ENCODE peak calls at places on chromosomes 11 and 22, in nine cellular contexts. One of them, this sample, is unnamed.

GRCh38 chr22:26547426-26547825 is 35.2 kb upstream of the TFIP11 start:
- DNase-seq in aorta: no peak
- DNase-seq in psoas muscle: no peak
- DNase-seq in fibroblast of mammary gland: peak
- DNase-seq in astrocyte of the spinal cord: no peak
- DNase-seq in cardiac muscle cell: no peak
- DNase-seq in HFF-Myc: no peak
- DNase-seq in right atrium auricular region: no peak
- DNase-seq in upper lobe of right lung: no peak
- DNase-seq in this sample: no peak

GRCh38 chr11:78767409-78767932 is 192.8 kb upstream of the NARS2 start:
- DNase-seq in aorta: no peak
- DNase-seq in psoas muscle: no peak
- DNase-seq in fibroblast of mammary gland: peak
- DNase-seq in astrocyte of the spinal cord: no peak
- DNase-seq in cardiac muscle cell: no peak
- DNase-seq in HFF-Myc: no peak
- DNase-seq in right atrium auricular region: no peak
- DNase-seq in upper lobe of right lung: no peak
- DNase-seq in this sample: no peak

GRCh38 chr11:56271092-56271491 is 2.9 kb upstream of the OR5T1 start:
- DNase-seq in aorta: no peak
- DNase-seq in psoas muscle: no peak
- DNase-seq in fibroblast of mammary gland: no peak
- DNase-seq in astrocyte of the spinal cord: no peak
- DNase-seq in cardiac muscle cell: no peak
- DNase-seq in HFF-Myc: no peak
- DNase-seq in right atrium auricular region: no peak
- DNase-seq in upper lobe of right lung: no peak
- DNase-seq in this sample: no peak

GRCh38 chr22:47434336-47435203 is 672.1 kb downstream of the TBC1D22A start:
- DNase-seq in aorta: no peak
- DNase-seq in psoas muscle: no peak
- DNase-seq in fibroblast of mammary gland: no peak
- DNase-seq in astrocyte of the spinal cord: no peak
- DNase-seq in cardiac muscle cell: no peak
- DNase-seq in HFF-Myc: no peak
- DNase-seq in right atrium auricular region: peak
- DNase-seq in upper lobe of right lung: no peak
- DNase-seq in this sample: no peak

GRCh38 chr11:133011604-133012003 is 520.7 kb downstream of the OPCML start:
- DNase-seq in aorta: no peak
- DNase-seq in psoas muscle: no peak
- DNase-seq in fibroblast of mammary gland: no peak
- DNase-seq in astrocyte of the spinal cord: no peak
- DNase-seq in cardiac muscle cell: no peak
- DNase-seq in HFF-Myc: no peak
- DNase-seq in right atrium auricular region: no peak
- DNase-seq in upper lobe of right lung: no peak
- DNase-seq in this sample: no peak

GRCh38 chr22:48370508-48371325 is 1457.0 kb downstream of the BRD1 start:
- DNase-seq in aorta: no peak
- DNase-seq in psoas muscle: no peak
- DNase-seq in fibroblast of mammary gland: no peak
- DNase-seq in astrocyte of the spinal cord: no peak
- DNase-seq in cardiac muscle cell: no peak
- DNase-seq in HFF-Myc: no peak
- DNase-seq in right atrium auricular region: no peak
- DNase-seq in upper lobe of right lung: no peak
- DNase-seq in this sample: no peak

GRCh38 chr11:45568031-45568430 is 97.4 kb downstream of the CHST1 start:
- DNase-seq in aorta: no peak
- DNase-seq in psoas muscle: no peak
- DNase-seq in fibroblast of mammary gland: no peak
- DNase-seq in astrocyte of the spinal cord: no peak
- DNase-seq in cardiac muscle cell: no peak
- DNase-seq in HFF-Myc: no peak
- DNase-seq in right atrium auricular region: no peak
- DNase-seq in upper lobe of right lung: no peak
- DNase-seq in this sample: no peak

GRCh38 chr22:41332217-41332616 is 30.9 kb downstream of the ZC3H7B start:
- DNase-seq in aorta: no peak
- DNase-seq in psoas muscle: no peak
- DNase-seq in fibroblast of mammary gland: no peak
- DNase-seq in astrocyte of the spinal cord: no peak
- DNase-seq in cardiac muscle cell: no peak
- DNase-seq in HFF-Myc: no peak
- DNase-seq in right atrium auricular region: no peak
- DNase-seq in upper lobe of right lung: no peak
- DNase-seq in this sample: no peak

GRCh38 chr11:129257512-129257911 is 65.4 kb upstream of the ARHGAP32 start:
- DNase-seq in aorta: no peak
- DNase-seq in psoas muscle: no peak
- DNase-seq in fibroblast of mammary gland: no peak
- DNase-seq in astrocyte of the spinal cord: no peak
- DNase-seq in cardiac muscle cell: no peak
- DNase-seq in HFF-Myc: no peak
- DNase-seq in right atrium auricular region: no peak
- DNase-seq in upper lobe of right lung: no peak
- DNase-seq in this sample: no peak

GRCh38 chr11:30749268-30749667 is 163.1 kb upstream of the MPPED2 start:
- DNase-seq in aorta: no peak
- DNase-seq in psoas muscle: no peak
- DNase-seq in fibroblast of mammary gland: no peak
- DNase-seq in astrocyte of the spinal cord: no peak
- DNase-seq in cardiac muscle cell: no peak
- DNase-seq in HFF-Myc: no peak
- DNase-seq in right atrium auricular region: no peak
- DNase-seq in upper lobe of right lung: no peak
- DNase-seq in this sample: no peak

GRCh38 chr22:44172370-44173108 is 8.2 kb upstream of the PARVG start:
- DNase-seq in aorta: peak
- DNase-seq in psoas muscle: peak
- DNase-seq in fibroblast of mammary gland: peak
- DNase-seq in astrocyte of the spinal cord: no peak
- DNase-seq in cardiac muscle cell: no peak
- DNase-seq in HFF-Myc: no peak
- DNase-seq in right atrium auricular region: peak
- DNase-seq in upper lobe of right lung: peak
- DNase-seq in this sample: peak

GRCh38 chr11:108388576-108388975 is 78.8 kb downstream of the C11orf65 start:
- DNase-seq in aorta: no peak
- DNase-seq in psoas muscle: no peak
- DNase-seq in fibroblast of mammary gland: no peak
- DNase-seq in astrocyte of the spinal cord: no peak
- DNase-seq in cardiac muscle cell: no peak
- DNase-seq in HFF-Myc: no peak
- DNase-seq in right atrium auricular region: no peak
- DNase-seq in upper lobe of right lung: no peak
- DNase-seq in this sample: no peak

GRCh38 chr22:23583836-23584235 is 3.7 kb upstream of the IGLL1 start:
- DNase-seq in aorta: peak
- DNase-seq in psoas muscle: no peak
- DNase-seq in fibroblast of mammary gland: no peak
- DNase-seq in astrocyte of the spinal cord: no peak
- DNase-seq in cardiac muscle cell: no peak
- DNase-seq in HFF-Myc: no peak
- DNase-seq in right atrium auricular region: no peak
- DNase-seq in upper lobe of right lung: no peak
- DNase-seq in this sample: no peak
- H3K4me3 ChIP-seq in aorta: no peak
- H3K4me3 ChIP-seq in psoas muscle: no peak
- H3K4me3 ChIP-seq in fibroblast of mammary gland: no peak
- H3K4me3 ChIP-seq in astrocyte of the spinal cord: no peak
- H3K4me3 ChIP-seq in cardiac muscle cell: no peak
- H3K4me3 ChIP-seq in HFF-Myc: no peak
- H3K4me3 ChIP-seq in right atrium auricular region: no peak
- H3K4me3 ChIP-seq in upper lobe of right lung: no peak
- H3K4me3 ChIP-seq in this sample: no peak

DNA sequence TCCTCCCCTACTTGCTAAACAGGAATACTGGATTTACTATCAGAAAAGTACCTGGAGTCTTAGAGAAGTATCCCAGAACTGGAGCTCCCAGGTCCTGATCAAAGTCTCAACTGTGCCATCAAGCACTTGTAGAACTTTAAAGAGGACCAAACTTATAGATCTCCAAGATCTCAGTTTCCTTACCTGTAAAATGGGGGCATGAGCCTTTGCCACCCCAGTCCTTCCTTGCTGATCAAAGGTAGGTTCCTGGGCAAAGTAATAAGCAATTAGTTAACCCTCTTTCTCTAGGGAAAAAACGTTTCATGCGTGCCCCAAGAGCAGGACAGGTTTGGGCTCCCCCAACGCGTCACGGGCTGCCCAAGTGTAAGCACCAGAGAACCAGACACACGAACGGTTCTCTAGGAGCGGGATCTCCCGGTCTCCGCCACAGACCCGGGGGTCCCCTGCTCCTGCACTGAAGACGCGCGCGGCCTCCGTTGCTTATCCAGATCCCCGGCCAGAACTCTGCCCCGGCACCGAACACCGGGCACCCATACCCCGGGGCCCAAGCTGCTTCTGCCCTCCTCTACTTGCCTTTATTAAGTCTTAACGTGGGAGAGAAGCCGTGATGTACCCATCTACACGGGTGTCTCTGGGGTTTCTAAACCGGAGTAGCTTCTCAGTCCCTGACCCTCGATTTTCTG is 505 bp downstream of the ZNF214 start:
- DNase-seq in aorta: peak
- DNase-seq in psoas muscle: peak
- DNase-seq in fibroblast of mammary gland: peak
- DNase-seq in astrocyte of the spinal cord: peak
- DNase-seq in cardiac muscle cell: peak
- DNase-seq in HFF-Myc: no peak
- DNase-seq in right atrium auricular region: peak
- DNase-seq in upper lobe of right lung: peak
- DNase-seq in this sample: peak
- H3K4me3 ChIP-seq in aorta: peak
- H3K4me3 ChIP-seq in psoas muscle: peak
- H3K4me3 ChIP-seq in fibroblast of mammary gland: peak
- H3K4me3 ChIP-seq in astrocyte of the spinal cord: peak
- H3K4me3 ChIP-seq in cardiac muscle cell: peak
- H3K4me3 ChIP-seq in HFF-Myc: peak
- H3K4me3 ChIP-seq in right atrium auricular region: peak
- H3K4me3 ChIP-seq in upper lobe of right lung: peak
- H3K4me3 ChIP-seq in this sample: peak

DNA sequence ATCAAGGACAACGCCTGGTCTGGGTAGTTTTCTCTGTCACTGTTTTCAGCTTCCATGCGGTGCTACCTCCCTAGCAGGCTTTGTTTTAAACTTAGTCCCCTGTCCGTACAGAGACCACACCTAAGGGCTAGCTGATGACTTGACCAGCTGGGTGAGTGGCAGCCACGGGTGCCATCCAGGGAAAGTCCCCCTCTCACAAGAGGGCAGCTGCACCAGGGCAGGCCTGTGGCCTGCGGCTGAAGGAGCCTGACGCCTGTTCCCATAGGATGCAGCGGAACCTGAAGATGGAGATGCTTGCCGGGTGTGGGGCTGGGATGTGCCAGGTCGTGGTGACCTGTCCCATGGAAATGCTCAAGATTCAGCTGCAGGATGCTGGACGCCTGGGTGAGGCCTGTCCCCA is 19.9 kb downstream of the SLC25A18 start:
- DNase-seq in aorta: no peak
- DNase-seq in psoas muscle: no peak
- DNase-seq in fibroblast of mammary gland: no peak
- DNase-seq in astrocyte of the spinal cord: no peak
- DNase-seq in cardiac muscle cell: no peak
- DNase-seq in HFF-Myc: no peak
- DNase-seq in right atrium auricular region: no peak
- DNase-seq in upper lobe of right lung: no peak
- DNase-seq in this sample: no peak
- H3K4me3 ChIP-seq in aorta: no peak
- H3K4me3 ChIP-seq in psoas muscle: no peak
- H3K4me3 ChIP-seq in fibroblast of mammary gland: no peak
- H3K4me3 ChIP-seq in astrocyte of the spinal cord: no peak
- H3K4me3 ChIP-seq in cardiac muscle cell: no peak
- H3K4me3 ChIP-seq in HFF-Myc: no peak
- H3K4me3 ChIP-seq in right atrium auricular region: no peak
- H3K4me3 ChIP-seq in upper lobe of right lung: no peak
- H3K4me3 ChIP-seq in this sample: no peak

GRCh38 chr22:50260434-50260800 is 1.1 kb downstream of the MAPK12 start:
- DNase-seq in aorta: no peak
- DNase-seq in psoas muscle: no peak
- DNase-seq in fibroblast of mammary gland: peak
- DNase-seq in astrocyte of the spinal cord: no peak
- DNase-seq in cardiac muscle cell: no peak
- DNase-seq in HFF-Myc: no peak
- DNase-seq in right atrium auricular region: no peak
- DNase-seq in upper lobe of right lung: no peak
- DNase-seq in this sample: no peak

GRCh38 chr22:50261615-50262459 is at the start of gene MAPK12:
- DNase-seq in aorta: no peak
- DNase-seq in psoas muscle: peak
- DNase-seq in fibroblast of mammary gland: peak
- DNase-seq in astrocyte of the spinal cord: no peak
- DNase-seq in cardiac muscle cell: peak
- DNase-seq in HFF-Myc: no peak
- DNase-seq in right atrium auricular region: no peak
- DNase-seq in upper lobe of right lung: no peak
- DNase-seq in this sample: peak

GRCh38 chr22:50262460-50262911 is 1.0 kb upstream of the MAPK12 start:
- DNase-seq in aorta: no peak
- DNase-seq in psoas muscle: peak
- DNase-seq in fibroblast of mammary gland: peak
- DNase-seq in astrocyte of the spinal cord: no peak
- DNase-seq in cardiac muscle cell: no peak
- DNase-seq in HFF-Myc: no peak
- DNase-seq in right atrium auricular region: no peak
- DNase-seq in upper lobe of right lung: no peak
- DNase-seq in this sample: no peak

GRCh38 chr22:50259302-50259701 is 2.2 kb downstream of the MAPK12 start:
- DNase-seq in aorta: no peak
- DNase-seq in psoas muscle: no peak
- DNase-seq in fibroblast of mammary gland: peak
- DNase-seq in astrocyte of the spinal cord: no peak
- DNase-seq in cardiac muscle cell: no peak
- DNase-seq in HFF-Myc: no peak
- DNase-seq in right atrium auricular region: no peak
- DNase-seq in upper lobe of right lung: no peak
- DNase-seq in this sample: no peak

DNA sequence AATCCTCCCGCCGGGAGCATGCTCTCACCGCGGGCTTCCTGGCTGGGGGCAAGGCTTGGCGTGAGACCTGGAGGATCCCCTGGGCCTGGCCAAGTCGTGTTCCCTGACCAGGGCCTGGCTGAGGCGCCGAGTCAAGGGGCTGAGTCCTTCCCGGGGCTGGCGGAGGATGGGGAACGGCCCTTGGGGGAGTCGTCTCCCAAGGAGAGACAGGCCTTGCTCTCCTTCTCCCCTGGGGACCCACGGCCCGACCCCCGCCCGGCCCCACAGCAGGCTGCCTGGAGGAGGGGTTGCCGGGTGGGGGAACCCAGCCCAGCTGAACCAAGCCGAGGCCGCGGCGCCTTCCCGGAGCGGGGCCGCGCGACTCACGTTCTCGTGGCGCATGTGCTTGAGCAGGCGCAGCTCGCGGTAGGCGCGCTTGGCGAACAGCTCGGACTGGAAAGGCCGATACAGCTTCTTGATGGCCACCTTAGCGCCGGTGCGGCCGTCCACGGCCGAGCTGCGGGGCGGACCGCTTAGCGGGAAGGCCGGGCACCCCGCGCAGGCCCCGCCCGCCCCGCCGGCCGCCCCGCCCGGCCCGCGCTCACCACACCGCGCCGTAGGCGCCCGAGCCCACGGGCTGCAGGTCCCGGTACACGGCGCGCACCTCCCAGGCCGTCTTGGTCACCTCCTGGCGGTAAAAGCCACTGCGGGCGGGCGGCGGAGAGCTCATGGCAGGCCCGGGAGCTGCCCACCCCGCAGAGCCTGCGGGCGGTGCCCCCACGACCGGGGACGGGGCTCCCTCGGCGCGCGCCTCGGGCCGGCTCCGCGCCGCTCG is 475 bp downstream of the MAPK12 start:
- DNase-seq in aorta: peak
- DNase-seq in psoas muscle: peak
- DNase-seq in fibroblast of mammary gland: peak
- DNase-seq in astrocyte of the spinal cord: peak
- DNase-seq in cardiac muscle cell: peak
- DNase-seq in HFF-Myc: no peak
- DNase-seq in right atrium auricular region: no peak
- DNase-seq in upper lobe of right lung: no peak
- DNase-seq in this sample: peak
- H3K4me3 ChIP-seq in aorta: peak
- H3K4me3 ChIP-seq in psoas muscle: peak
- H3K4me3 ChIP-seq in fibroblast of mammary gland: peak
- H3K4me3 ChIP-seq in astrocyte of the spinal cord: peak
- H3K4me3 ChIP-seq in cardiac muscle cell: peak
- H3K4me3 ChIP-seq in HFF-Myc: peak
- H3K4me3 ChIP-seq in right atrium auricular region: peak
- H3K4me3 ChIP-seq in upper lobe of right lung: peak
- H3K4me3 ChIP-seq in this sample: peak